ENCODE peak calls at places on chromosomes 4 and X, in six cellular contexts. D, Q, J, W, R and U are unnamed samples.

GRCh38 chr4:168124008-168124641 is 31.8 kb downstream of the ANXA10 start:
- DNase-seq in D (peak), Q (no peak), J (no peak), W (peak), R (peak), U (peak)

GRCh38 chrX:15956684-15957083 is 102.1 kb upstream of the AP1S2 start:
- DNase-seq in D (no peak), Q (peak), J (no peak), W (no peak), R (no peak), U (no peak)

GRCh38 chr4:151169223-151169622 is 69.8 kb downstream of the RPS3A start:
- DNase-seq in D (peak), Q (peak), J (peak), W (no peak), R (peak), U (peak)

GRCh38 chrX:151227637-151228036 is 51.3 kb downstream of the GPR50 start:
- DNase-seq in D (no peak), Q (no peak), J (no peak), W (no peak), R (no peak), U (no peak)

GRCh38 chrX:23938690-23939089 is 30.9 kb downstream of the CXorf58 start:
- DNase-seq in D (peak), Q (no peak), J (no peak), W (no peak), R (peak), U (no peak)

GRCh38 chrX:100994352-100995281 is 25.1 kb downstream of the ARL13A start:
- DNase-seq in D (peak), Q (no peak), J (peak), W (peak), R (peak), U (no peak)

GRCh38 chrX:2434764-2435163 is 66.0 kb downstream of the DHRSX start:
- DNase-seq in D (no peak), Q (no peak), J (no peak), W (no peak), R (no peak), U (no peak)

GRCh38 chr4:41349021-41349420 is 92.3 kb downstream of the UCHL1 start:
- DNase-seq in D (no peak), Q (no peak), J (no peak), W (peak), R (peak), U (no peak)

GRCh38 chrX:125998432-125998831 is 167.7 kb downstream of the DCAF12L2 start:
- DNase-seq in D (no peak), Q (no peak), J (no peak), W (peak), R (no peak), U (no peak)

GRCh38 chr4:139873111-139873866 is 207.7 kb downstream of the MGST2 start:
- DNase-seq in D (peak), Q (no peak), J (no peak), W (no peak), R (no peak), U (no peak)

GRCh38 chrX:129495941-129496340 is 27.3 kb downstream of the SMARCA1 start:
- DNase-seq in D (peak), Q (no peak), J (peak), W (no peak), R (peak), U (no peak)

GRCh38 chrX:18985186-18985435 is 1.2 kb upstream of the PHKA2 start:
- DNase-seq in D (no peak), Q (no peak), J (no peak), W (no peak), R (no peak), U (no peak)

GRCh38 chr4:16914208-16914607 is 15.8 kb upstream of the LDB2 start:
- DNase-seq in D (peak), Q (no peak), J (peak), W (peak), R (peak), U (no peak)

GRCh38 chr4:149785686-149786431 is 29.8 kb downstream of the IQCM start:
- DNase-seq in D (peak), Q (no peak), J (no peak), W (no peak), R (peak), U (no peak)

GRCh38 chr4:184170996-184171395 is 46.7 kb downstream of the ENPP6 start:
- DNase-seq in D (peak), Q (no peak), J (peak), W (no peak), R (peak), U (peak)

GRCh38 chrX:48891402-48892288 is 5.9 kb downstream of the TIMM17B start:
- DNase-seq in D (peak), Q (peak), J (peak), W (peak), R (peak), U (peak)

GRCh38 chr4:26751004-26751403 is 109.6 kb upstream of the STIM2 start:
- DNase-seq in D (no peak), Q (no peak), J (no peak), W (no peak), R (no peak), U (no peak)

GRCh38 chrX:103397707-103398106 is 21.4 kb downstream of the BEX3 start:
- DNase-seq in D (no peak), Q (no peak), J (no peak), W (no peak), R (no peak), U (no peak)

GRCh38 chr4:186330368-186330767 is 64.4 kb downstream of the F11 start:
- DNase-seq in D (no peak), Q (no peak), J (no peak), W (no peak), R (no peak), U (no peak)

GRCh38 chr4:73631565-73632226 is 11.5 kb upstream of the RASSF6 start:
- DNase-seq in D (no peak), Q (no peak), J (no peak), W (no peak), R (no peak), U (no peak)

GRCh38 chr4:170420255-170420693 is 330.5 kb upstream of the AADAT start:
- DNase-seq in D (peak), Q (no peak), J (peak), W (no peak), R (peak), U (no peak)

DNA sequence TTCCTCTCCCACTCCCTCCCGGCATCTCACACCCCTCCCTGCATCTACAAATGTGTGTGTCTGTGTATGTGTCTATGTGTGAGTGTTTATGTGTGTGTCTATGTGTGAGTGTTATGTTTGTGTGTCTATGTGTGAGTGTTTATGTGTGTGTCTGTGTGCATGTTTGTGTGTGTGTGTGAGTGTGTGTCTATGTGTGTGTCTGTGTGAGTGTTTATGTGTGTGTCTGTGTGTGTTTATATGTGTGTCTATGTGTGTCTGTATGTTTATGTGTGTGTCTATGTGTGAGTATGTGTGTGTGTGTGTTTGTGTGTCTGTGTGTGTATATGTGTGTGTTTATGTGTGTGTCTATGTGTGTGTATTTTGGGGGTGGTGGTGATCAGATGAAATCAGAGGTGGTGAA is 186.5 kb upstream of the PSAPL1 start:
- DNase-seq in D (no peak), Q (no peak), J (no peak), W (no peak), R (no peak), U (no peak)
- H3K4me2 ChIP-seq in D (no peak), Q (no peak), J (no peak), W (no peak), R (no peak), U (no peak)

GRCh38 chr4:123547167-123547817 is 150.7 kb downstream of the SPRY1 start:
- DNase-seq in D (no peak), Q (no peak), J (no peak), W (no peak), R (no peak), U (no peak)
- H3K27ac ChIP-seq in D (no peak), Q (no peak), J (no peak), W (no peak), R (no peak), U (no peak)

GRCh38 chr4:87251104-87251503 is 30.7 kb upstream of the KLHL8 start:
- DNase-seq in D (no peak), Q (no peak), J (no peak), W (peak), R (no peak), U (no peak)

GRCh38 chr4:87250294-87250693 is 29.9 kb upstream of the KLHL8 start:
- DNase-seq in D (no peak), Q (no peak), J (no peak), W (no peak), R (no peak), U (no peak)

DNA sequence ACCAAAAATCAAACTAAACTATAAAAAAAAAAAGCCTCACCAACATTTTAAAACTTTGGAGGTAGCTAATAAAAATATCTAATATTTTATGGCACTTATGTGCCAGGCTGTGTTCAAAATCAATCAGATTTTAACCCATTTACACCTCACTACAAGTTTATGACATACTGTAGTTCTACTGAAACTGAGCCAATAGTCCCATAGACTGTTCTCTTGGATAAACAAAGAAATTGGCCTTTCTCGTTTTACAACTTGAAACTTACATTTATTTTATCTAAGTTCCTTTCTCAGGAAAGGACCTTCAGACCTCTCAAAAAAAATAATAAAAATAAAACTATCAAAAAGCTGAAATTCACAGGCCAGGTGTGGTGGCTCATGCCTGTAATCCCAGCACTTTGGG is 29.2 kb upstream of the KLHL8 start:
- DNase-seq in D (no peak), Q (no peak), J (no peak), W (no peak), R (no peak), U (no peak)
- H3K4me2 ChIP-seq in D (no peak), Q (no peak), J (no peak), W (no peak), R (no peak), U (no peak)

GRCh38 chrX:39258331-39258730 is 457.1 kb downstream of the MID1IP1 start:
- DNase-seq in D (no peak), Q (no peak), J (no peak), W (no peak), R (no peak), U (no peak)
- H3K27ac ChIP-seq in D (no peak), Q (no peak), J (no peak), W (no peak), R (no peak), U (no peak)

GRCh38 chrX:317424-318067 is 1.1 kb downstream of the GTPBP6 start:
- DNase-seq in D (no peak), Q (no peak), J (no peak), W (no peak), R (no peak), U (peak)
- H3K4me2 ChIP-seq in D (peak), Q (peak), J (peak), W (peak), R (peak), U (peak)